ENCODE peak calls at places on chromosomes 11 and 22, in five cellular contexts. O, W, Y, F and P are unnamed samples.

GRCh38 chr11:118998822-118999221 is 884 bp downstream of the CENATAC start:
- DNase-seq in O (peak), W (peak), Y (no peak), F (no peak), P (no peak)

GRCh38 chr11:78380615-78381029 is 37.0 kb downstream of the GAB2 start:
- DNase-seq in O (peak), W (no peak), F (no peak), Y (no peak), P (peak)

GRCh38 chr11:61961570-61962212 is 5.7 kb downstream of the FTH1 start:
- DNase-seq in W (peak), Y (no peak), F (no peak), O (peak), P (no peak)

GRCh38 chr11:24588075-24588474 is 91.2 kb downstream of the LUZP2 start:
- DNase-seq in W (no peak), F (no peak), O (peak), Y (no peak), P (no peak)

GRCh38 chr11:45847908-45848316 is 637 bp downstream of the CRY2 start:
- DNase-seq in W (peak), O (peak), F (no peak), Y (peak), P (no peak)

GRCh38 chr11:83537131-83537610 is 251.0 kb upstream of the CCDC90B start:
- DNase-seq in F (no peak), W (no peak), Y (no peak), O (no peak), P (no peak)

GRCh38 chr22:21443735-21444421 is 23.3 kb upstream of the TMEM191C start:
- DNase-seq in O (no peak), Y (no peak), W (no peak), F (no peak), P (no peak)

GRCh38 chr11:68582416-68583046 is 101.8 kb upstream of the GAL start:
- DNase-seq in W (no peak), Y (no peak), O (no peak), F (no peak), P (no peak)

GRCh38 chr11:116454020-116454645 is 318.7 kb downstream of the BUD13 start:
- DNase-seq in F (no peak), O (peak), Y (no peak), W (peak), P (no peak)

GRCh38 chr11:95599959-95600586 is 189.5 kb downstream of the FAM76B start:
- DNase-seq in O (no peak), Y (no peak), W (no peak), F (no peak), P (no peak)

GRCh38 chr11:59865031-59865430 is 1.3 kb downstream of the TCN1 start:
- DNase-seq in F (no peak), Y (no peak), W (no peak), O (peak), P (no peak)

GRCh38 chr11:32006799-32007388 is 84.0 kb upstream of the RCN1 start:
- DNase-seq in O (peak), Y (no peak), W (no peak), F (no peak), P (no peak)

GRCh38 chr22:39289445-39290247 is 29.8 kb downstream of the RPL3 start:
- DNase-seq in W (no peak), Y (no peak), O (no peak), F (no peak), P (no peak)

GRCh38 chr22:39284983-39285382 is 34.4 kb downstream of the RPL3 start:
- DNase-seq in Y (no peak), O (no peak), W (no peak), F (no peak), P (no peak)

GRCh38 chr22:39284142-39284980 is 35.1 kb downstream of the RPL3 start:
- DNase-seq in O (no peak), W (no peak), Y (no peak), F (no peak), P (no peak)

GRCh38 chr22:39288135-39288898 is 31.1 kb downstream of the RPL3 start:
- DNase-seq in F (no peak), O (no peak), Y (no peak), W (no peak), P (no peak)

DNA sequence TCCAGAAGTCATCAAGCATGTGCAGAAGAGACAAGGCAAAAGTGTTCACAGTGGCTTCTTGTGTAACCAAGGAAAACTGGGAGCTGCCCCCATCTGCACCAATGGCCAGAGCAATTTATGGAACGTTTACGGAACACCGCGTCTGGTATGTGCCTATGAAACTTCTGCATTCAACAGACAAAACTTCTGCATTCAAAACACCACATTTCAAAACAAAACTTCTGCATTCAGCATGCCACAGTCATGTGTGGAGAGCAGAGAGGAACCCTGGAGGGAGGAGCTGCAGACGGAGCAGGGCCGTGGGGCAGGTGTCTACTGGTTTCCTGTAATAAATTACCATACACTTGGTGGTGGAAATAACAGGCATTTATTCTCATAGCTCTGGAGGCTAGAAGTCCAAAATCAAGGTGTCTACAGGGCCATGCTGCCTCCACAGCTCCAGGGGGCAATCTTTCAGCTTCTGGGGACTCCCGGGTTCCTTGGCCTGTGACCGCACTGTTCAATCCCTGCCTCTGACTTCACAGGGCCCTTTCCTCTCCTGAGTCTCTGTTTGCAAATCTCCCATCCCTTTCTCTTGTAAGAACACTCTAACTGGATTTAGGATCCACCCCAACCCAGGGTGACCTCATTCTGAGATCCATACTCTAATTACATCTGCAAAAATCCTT is 32.2 kb downstream of the RPL3 start:
- DNase-seq in O (no peak), F (no peak), Y (no peak), W (no peak), P (no peak)
- H3K4me3 ChIP-seq in O (no peak), F (no peak), Y (no peak), W (no peak), P (no peak)

GRCh38 chr22:19716829-19717105 is 2.5 kb downstream of the SEPTIN5 start:
- DNase-seq in O (no peak), F (peak), Y (no peak), W (no peak), P (no peak)
- H3K4me3 ChIP-seq in O (no peak), F (no peak), Y (no peak), W (no peak), P (no peak)

DNA sequence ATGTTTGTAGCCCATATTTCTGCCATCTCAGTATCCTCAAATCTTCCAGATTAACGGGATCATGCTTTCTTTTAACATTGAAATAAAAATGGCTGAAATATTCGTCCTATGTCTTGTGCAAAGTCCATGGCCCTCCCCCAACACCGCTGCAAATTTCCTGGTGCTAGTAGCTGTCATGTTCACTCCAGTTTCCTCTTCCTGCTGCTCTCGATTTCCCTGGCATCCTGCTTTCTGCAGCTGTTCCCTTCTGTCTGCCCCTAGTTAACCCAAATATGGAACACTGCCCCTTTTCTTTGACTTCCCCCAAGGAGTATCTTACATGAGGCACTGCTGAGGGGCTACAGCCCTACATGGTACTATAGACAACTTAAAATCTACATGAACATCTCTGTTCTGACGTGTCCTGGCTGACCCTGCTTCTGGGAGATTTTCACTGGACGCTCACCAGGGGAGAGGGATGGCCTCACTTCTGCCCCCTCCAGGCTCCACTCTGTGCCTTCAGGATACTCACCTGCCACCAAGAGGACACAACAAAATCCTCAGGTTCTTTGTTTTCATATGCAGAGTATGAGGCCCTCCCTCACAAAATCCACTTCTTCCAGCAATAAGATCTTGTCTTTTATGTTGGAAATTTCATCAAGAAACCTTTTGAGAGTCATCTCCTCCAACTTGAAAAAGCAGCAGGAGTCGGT is 29.4 kb upstream of the SCUBE2 start:
- DNase-seq in W (no peak), Y (no peak), O (no peak), F (no peak), P (no peak)
- H3K4me3 ChIP-seq in W (no peak), Y (no peak), O (no peak), F (no peak), P (no peak)

GRCh38 chr22:49492308-49492707 is 335.4 kb downstream of the BRD1 start:
- DNase-seq in F (no peak), Y (no peak), O (no peak), W (no peak), P (no peak)
- H3K4me3 ChIP-seq in F (no peak), Y (no peak), O (no peak), W (no peak), P (no peak)

GRCh38 chr11:48105096-48105990 is 111.3 kb upstream of the OR4B1 start:
- DNase-seq in W (no peak), Y (no peak), F (no peak), O (no peak), P (no peak)
- H3K4me3 ChIP-seq in W (no peak), Y (no peak), F (no peak), O (no peak), P (no peak)

DNA sequence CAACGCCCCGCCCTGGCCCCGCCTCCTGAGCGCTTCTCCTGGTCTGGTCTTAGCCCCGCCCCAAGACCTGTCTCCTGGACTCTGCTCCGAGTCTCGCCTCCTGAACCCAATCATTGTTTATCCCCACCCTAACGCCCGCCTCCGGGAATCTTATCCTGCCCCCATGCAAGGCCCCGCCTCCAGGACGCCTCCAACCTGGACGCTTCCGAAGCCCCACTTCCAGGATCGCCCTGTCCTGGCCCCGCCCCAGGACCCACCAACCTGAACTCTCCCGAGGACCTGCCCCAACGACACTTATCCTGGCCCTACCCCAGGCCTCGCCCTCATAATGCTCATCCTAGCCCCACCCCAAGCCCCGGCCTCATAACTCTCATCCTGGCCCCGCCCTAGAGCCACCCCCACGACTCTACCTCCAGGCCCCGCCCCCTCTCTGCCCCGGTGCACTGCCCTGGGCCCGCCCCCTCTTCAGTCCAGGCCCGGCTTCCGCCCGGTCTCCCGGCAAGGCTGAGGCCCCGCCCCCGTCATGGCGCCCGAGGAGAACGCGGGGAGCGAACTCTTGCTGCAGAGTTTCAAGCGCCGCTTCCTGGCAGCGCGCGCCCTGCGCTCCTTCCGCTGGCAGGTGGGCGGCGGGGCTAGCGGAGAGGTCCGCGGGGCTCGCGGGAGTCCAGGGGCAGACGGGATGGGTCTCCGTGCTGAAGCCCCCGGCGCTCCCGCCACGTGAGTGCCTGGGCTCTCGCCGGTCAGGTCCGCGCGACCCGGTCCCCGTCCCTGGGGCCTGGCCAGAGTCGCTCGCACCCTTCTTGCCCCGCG is 45.8 kb upstream of the DEFB108B start:
- DNase-seq in O (peak), F (peak), Y (peak), W (peak), P (peak)
- H3K4me3 ChIP-seq in O (peak), F (peak), Y (peak), W (peak), P (peak)